ENCODE peak calls at places on chromosome 5, in eight cellular contexts. X is foreskin keratinocyte; R is GM12878; P is stimulated activated naive CD8-positive, alpha-beta T cell treated with anti-CD3 and anti-CD28 coated beads, Interleukin-15, amount 100 ng/mL, for 72 hours; H is omental fat pad; D is left ventricle myocardium superior; U is HCT116; M is heart right ventricle. N is an unnamed sample.

GRCh38 chr5:142924135-142924883 is 154.1 kb downstream of the ARHGAP26 start:
- ATAC-seq in M (no peak), X (no peak), D (no peak), H (no peak), U (peak; percentile 46), P (peak; percentile 74), R (peak; percentile 70), N (no peak)

GRCh38 chr5:122498163-122498562 is 186.1 kb downstream of the SNCAIP start:
- ATAC-seq in P (no peak), U (no peak), X (no peak), R (no peak), D (no peak), H (no peak), M (no peak), N (no peak)

GRCh38 chr5:158876263-158876942 is 223.3 kb downstream of the EBF1 start:
- ATAC-seq in H (no peak), R (peak; percentile 22), U (no peak), D (peak; percentile 46), X (no peak), M (peak; percentile 53), P (no peak), N (no peak)

GRCh38 chr5:113546711-113547159 is 33.2 kb downstream of the YTHDC2 start:
- ATAC-seq in M (no peak), R (peak; percentile 21), X (peak; percentile 98), H (peak; percentile 59), U (no peak), D (peak; percentile 37), P (no peak), N (peak; percentile 41)

GRCh38 chr5:162217037-162217436 is 149.5 kb downstream of the GABRG2 start:
- ATAC-seq in R (no peak), H (no peak), D (no peak), M (no peak), X (no peak), U (no peak), P (no peak), N (no peak)

GRCh38 chr5:96924016-96924443 is 11.8 kb upstream of the LNPEP start:
- ATAC-seq in M (peak; percentile 54), R (no peak), D (peak; percentile 61), P (peak; percentile 63), X (peak; percentile 96), U (no peak), H (no peak), N (no peak)

GRCh38 chr5:10746711-10747110 is 14.3 kb downstream of the DAP start:
- ATAC-seq in H (no peak), U (no peak), R (peak; percentile 12), P (no peak), X (peak; percentile 23), M (peak; percentile 50), D (peak; percentile 63), N (peak; percentile 41)

GRCh38 chr5:54159153-54159836 is 151.1 kb downstream of the ARL15 start:
- ATAC-seq in H (no peak), U (peak; percentile 73), X (no peak), D (peak; percentile 41), P (no peak), M (no peak), R (peak; percentile 50), N (no peak)

GRCh38 chr5:43676083-43676840 is 73.3 kb downstream of the NNT start:
- ATAC-seq in X (no peak), P (peak; percentile 40), U (no peak), R (no peak), M (no peak), D (no peak), H (no peak), N (no peak)

GRCh38 chr5:7884491-7885273 is 15.7 kb downstream of the MTRR start:
- ATAC-seq in H (no peak), D (peak; percentile 47), P (no peak), M (peak; percentile 75), R (no peak), X (no peak), U (no peak), N (no peak)

GRCh38 chr5:143170104-143170503 is 233.4 kb downstream of the NR3C1 start:
- ATAC-seq in R (no peak), U (no peak), H (no peak), P (no peak), X (no peak), D (no peak), M (no peak), N (no peak)

GRCh38 chr5:52783226-52783959 is 4.3 kb upstream of the ITGA1 start:
- ATAC-seq in R (no peak), U (no peak), D (no peak), H (no peak), P (no peak), M (no peak), X (peak; percentile 70), N (no peak)

GRCh38 chr5:65035212-65036206 is 266.8 kb downstream of the CWC27 start:
- ATAC-seq in D (peak; percentile 96), H (peak; percentile 96), M (peak; percentile 95), X (peak; percentile 93), U (peak; percentile 91), R (peak; percentile 89), P (peak; percentile 92), N (peak; percentile 95)

GRCh38 chr5:17694922-17695321 is 60.7 kb downstream of the TAF11L14 start:
- ATAC-seq in U (no peak), H (no peak), P (no peak), M (no peak), D (no peak), R (no peak), X (peak; percentile 87), N (no peak)

GRCh38 chr5:154714271-154714986 is 40.7 kb upstream of the LARP1 start:
- ATAC-seq in D (peak; percentile 44), R (peak; percentile 65), M (no peak), X (no peak), P (peak; percentile 69), H (peak; percentile 33), U (no peak), N (peak; percentile 46)